ENCODE peak calls at places on chromosomes 6 and 20, in five cellular contexts. A, P, X, S and O are unnamed samples.

GRCh38 chr6:89555751-89556150 is 82.8 kb downstream of the LYRM2 start:
- DNase-seq in A (no peak), P (no peak), X (no peak), S (no peak), O (no peak)

GRCh38 chr6:3872370-3872854 is 23.2 kb downstream of the FAM50B start:
- DNase-seq in A (no peak), P (no peak), X (no peak), S (no peak), O (no peak)

GRCh38 chr6:47581591-47581990 is 104.0 kb downstream of the CD2AP start:
- DNase-seq in A (no peak), P (no peak), X (no peak), S (no peak), O (no peak)

GRCh38 chr20:53142225-53142624 is 170.1 kb downstream of the TSHZ2 start:
- DNase-seq in A (no peak), P (no peak), X (no peak), S (peak), O (no peak)

GRCh38 chr6:148596886-148597455 is 149.9 kb upstream of the UST start:
- DNase-seq in A (no peak), P (no peak), X (no peak), S (no peak), O (no peak)

GRCh38 chr20:37323985-37324384 is 22.0 kb upstream of the SRC start:
- DNase-seq in A (peak), P (peak), X (no peak), S (no peak), O (no peak)

GRCh38 chr6:3139090-3139903 is 18.0 kb downstream of the TUBB2A start:
- DNase-seq in A (peak), P (peak), X (no peak), S (no peak), O (no peak)

GRCh38 chr20:5397418-5397817 is 80.7 kb upstream of the PROKR2 start:
- DNase-seq in A (no peak), P (no peak), X (no peak), S (no peak), O (no peak)

GRCh38 chr6:81734500-81735140 is 17.9 kb downstream of the TENT5A start:
- DNase-seq in A (no peak), P (no peak), X (no peak), S (no peak), O (no peak)

GRCh38 chr20:25258463-25258805 is 10.5 kb downstream of the PYGB start:
- DNase-seq in A (no peak), P (no peak), X (no peak), S (no peak), O (no peak)

GRCh38 chr20:15654208-15654649 is 919.0 kb downstream of the KIF16B start:
- DNase-seq in A (peak), P (no peak), X (no peak), S (peak), O (peak)

GRCh38 chr6:167454003-167454402 is 129.1 kb downstream of the TTLL2 start:
- DNase-seq in A (no peak), P (no peak), X (no peak), S (no peak), O (no peak)

GRCh38 chr6:10441004-10441654 is 26.3 kb upstream of the TFAP2A start:
- DNase-seq in A (peak), P (peak), X (no peak), S (no peak), O (no peak)

GRCh38 chr6:134035823-134036296 is 16.6 kb downstream of the SLC2A12 start:
- DNase-seq in A (peak), P (no peak), X (no peak), S (no peak), O (no peak)

GRCh38 chr6:144797881-144798589 is 512.9 kb downstream of the UTRN start:
- DNase-seq in A (peak), P (peak), X (no peak), S (no peak), O (no peak)

GRCh38 chr6:118586741-118587485 is 38.8 kb downstream of the PLN start:
- DNase-seq in A (no peak), P (no peak), X (no peak), S (no peak), O (no peak)

GRCh38 chr20:20292472-20292871 is 75.4 kb upstream of the INSM1 start:
- DNase-seq in A (no peak), P (no peak), X (no peak), S (no peak), O (no peak)

GRCh38 chr6:87722831-87723726 is 21.0 kb upstream of the AKIRIN2 start:
- DNase-seq in A (peak), P (peak), X (no peak), S (peak), O (no peak)

GRCh38 chr6:79421707-79422484 is 115.3 kb downstream of the LCA5 start:
- DNase-seq in A (peak), P (no peak), X (no peak), S (peak), O (no peak)

GRCh38 chr6:99189823-99190721 is 159.4 kb downstream of the FAXC start:
- DNase-seq in A (no peak), P (no peak), X (no peak), S (no peak), O (no peak)

GRCh38 chr6:67362976-67363375 is 1272.1 kb upstream of the ADGRB3 start:
- DNase-seq in A (no peak), P (no peak), X (no peak), S (no peak), O (no peak)

GRCh38 chr6:85261250-85261649 is 188.6 kb upstream of the NT5E start:
- DNase-seq in A (no peak), P (no peak), X (no peak), S (no peak), O (no peak)

GRCh38 chr6:156595481-156595880 is 181.7 kb upstream of the ARID1B start:
- DNase-seq in A (no peak), P (no peak), X (no peak), S (no peak), O (no peak)

GRCh38 chr20:16434087-16434664 is 139.1 kb downstream of the KIF16B start:
- DNase-seq in A (peak), P (peak), X (no peak), S (peak), O (peak)

GRCh38 chr6:154479388-154480143 is 30.9 kb downstream of the CNKSR3 start:
- DNase-seq in A (peak), P (no peak), X (no peak), S (no peak), O (no peak)

GRCh38 chr6:74137910-74138309 is 441.9 kb downstream of the CD109 start:
- DNase-seq in A (peak), P (no peak), X (no peak), S (no peak), O (no peak)